ENCODE peak calls at places on chromosome 2, in four cellular contexts. One of them, this sample, is unnamed.

GRCh38 chr2:240456607-240457222 is 21.3 kb downstream of the GPC1 start:
- DNase-seq in AG04450: no peak
- DNase-seq in prostate gland: no peak
- DNase-seq in NCI-H1092: no peak
- DNase-seq in this sample: no peak

GRCh38 chr2:237508361-237508760 is 21.3 kb downstream of the MLPH start:
- DNase-seq in NCI-H1092: no peak
- DNase-seq in prostate gland: no peak
- DNase-seq in AG04450: no peak
- DNase-seq in this sample: no peak

GRCh38 chr2:237662671-237663093 is 35.3 kb downstream of the LRRFIP1 start:
- DNase-seq in NCI-H1092: peak; percentile 26
- DNase-seq in prostate gland: peak; percentile 98
- DNase-seq in AG04450: peak; percentile 78
- DNase-seq in this sample: peak; percentile 95

GRCh38 chr2:200765139-200765951 is 46.4 kb upstream of the BZW1 start:
- DNase-seq in AG04450: peak; percentile 81
- DNase-seq in prostate gland: no peak
- DNase-seq in NCI-H1092: no peak
- DNase-seq in this sample: peak; percentile 85

GRCh38 chr2:21254170-21254965 is 130.6 kb downstream of the TDRD15 start:
- DNase-seq in NCI-H1092: no peak
- DNase-seq in prostate gland: no peak
- DNase-seq in AG04450: no peak
- DNase-seq in this sample: no peak

GRCh38 chr2:71779306-71779855 is 326.0 kb downstream of the DYSF start:
- DNase-seq in AG04450: peak; percentile 39
- DNase-seq in prostate gland: peak; percentile 1
- DNase-seq in NCI-H1092: no peak
- DNase-seq in this sample: no peak

GRCh38 chr2:67719351-67719750 is 322.2 kb downstream of the ETAA1 start:
- DNase-seq in NCI-H1092: no peak
- DNase-seq in prostate gland: no peak
- DNase-seq in AG04450: no peak
- DNase-seq in this sample: no peak

GRCh38 chr2:111099402-111099801 is 21.3 kb upstream of the BCL2L11 start:
- DNase-seq in prostate gland: no peak
- DNase-seq in NCI-H1092: no peak
- DNase-seq in AG04450: no peak
- DNase-seq in this sample: no peak

GRCh38 chr2:213104089-213104902 is 47.1 kb downstream of the IKZF2 start:
- DNase-seq in prostate gland: peak; percentile 60
- DNase-seq in NCI-H1092: no peak
- DNase-seq in AG04450: peak; percentile 13
- DNase-seq in this sample: peak; percentile 31

GRCh38 chr2:201228271-201228911 is 31.9 kb upstream of the CASP8 start:
- DNase-seq in prostate gland: no peak
- DNase-seq in NCI-H1092: no peak
- DNase-seq in AG04450: no peak
- DNase-seq in this sample: no peak